ENCODE peak calls at places on chromosomes 4 and X, in eight cellular contexts. One of them, this sample, is unnamed.

GRCh38 chr4:1718095-1718850 is 2.9 kb downstream of the TMEM129 start:
- DNase-seq in GM23338: no peak
- DNase-seq in spleen: peak
- DNase-seq in stomach: peak
- DNase-seq in SK-N-SH: peak
- DNase-seq in endothelial cell: no peak
- DNase-seq in left ventricle myocardium inferior: no peak
- DNase-seq in B cell: peak
- DNase-seq in this sample: no peak

GRCh38 chrX:154420402-154420756 is 8.1 kb upstream of the ATP6AP1 start:
- DNase-seq in left ventricle myocardium inferior: no peak
- DNase-seq in B cell: no peak
- DNase-seq in endothelial cell: no peak
- DNase-seq in SK-N-SH: no peak
- DNase-seq in GM23338: no peak
- DNase-seq in stomach: no peak
- DNase-seq in spleen: no peak
- DNase-seq in this sample: no peak

GRCh38 chrX:86133761-86134160 is 14.5 kb upstream of the DACH2 start:
- DNase-seq in spleen: no peak
- DNase-seq in stomach: no peak
- DNase-seq in left ventricle myocardium inferior: no peak
- DNase-seq in B cell: no peak
- DNase-seq in SK-N-SH: peak
- DNase-seq in GM23338: peak
- DNase-seq in endothelial cell: no peak
- DNase-seq in this sample: no peak

GRCh38 chr4:677431-678293 is 3.3 kb downstream of the MYL5 start:
- DNase-seq in left ventricle myocardium inferior: no peak
- DNase-seq in B cell: no peak
- DNase-seq in endothelial cell: peak
- DNase-seq in spleen: peak
- DNase-seq in stomach: peak
- DNase-seq in GM23338: no peak
- DNase-seq in SK-N-SH: no peak
- DNase-seq in this sample: no peak

GRCh38 chr4:170106899-170107298 is 17.1 kb upstream of the AADAT start:
- DNase-seq in GM23338: no peak
- DNase-seq in spleen: no peak
- DNase-seq in left ventricle myocardium inferior: no peak
- DNase-seq in SK-N-SH: no peak
- DNase-seq in stomach: no peak
- DNase-seq in B cell: no peak
- DNase-seq in endothelial cell: no peak
- DNase-seq in this sample: no peak

GRCh38 chr4:145341381-145341780 is 140.3 kb upstream of the SMAD1 start:
- DNase-seq in B cell: no peak
- DNase-seq in spleen: no peak
- DNase-seq in SK-N-SH: no peak
- DNase-seq in endothelial cell: no peak
- DNase-seq in stomach: no peak
- DNase-seq in left ventricle myocardium inferior: no peak
- DNase-seq in GM23338: no peak
- DNase-seq in this sample: no peak

GRCh38 chrX:57528670-57529255 is 63.0 kb upstream of the ZXDB start:
- DNase-seq in endothelial cell: peak
- DNase-seq in left ventricle myocardium inferior: no peak
- DNase-seq in SK-N-SH: no peak
- DNase-seq in GM23338: peak
- DNase-seq in spleen: no peak
- DNase-seq in stomach: no peak
- DNase-seq in B cell: no peak
- DNase-seq in this sample: no peak

GRCh38 chr4:94976371-94977011 is 218.7 kb downstream of the BMPR1B start:
- DNase-seq in spleen: no peak
- DNase-seq in stomach: no peak
- DNase-seq in SK-N-SH: no peak
- DNase-seq in GM23338: no peak
- DNase-seq in left ventricle myocardium inferior: no peak
- DNase-seq in endothelial cell: no peak
- DNase-seq in B cell: no peak
- DNase-seq in this sample: no peak

GRCh38 chr4:180799798-180800197 is 1443.4 kb upstream of the TENM3 start:
- DNase-seq in spleen: no peak
- DNase-seq in SK-N-SH: no peak
- DNase-seq in stomach: no peak
- DNase-seq in GM23338: no peak
- DNase-seq in endothelial cell: no peak
- DNase-seq in B cell: no peak
- DNase-seq in left ventricle myocardium inferior: no peak
- DNase-seq in this sample: no peak

GRCh38 chrX:110219920-110220319 is 98.0 kb downstream of the AMMECR1 start:
- DNase-seq in SK-N-SH: no peak
- DNase-seq in GM23338: no peak
- DNase-seq in left ventricle myocardium inferior: no peak
- DNase-seq in B cell: no peak
- DNase-seq in stomach: no peak
- DNase-seq in endothelial cell: no peak
- DNase-seq in spleen: no peak
- DNase-seq in this sample: peak

GRCh38 chrX:137032841-137033773 is 688 bp downstream of the GPR101 start:
- DNase-seq in stomach: no peak
- DNase-seq in B cell: no peak
- DNase-seq in left ventricle myocardium inferior: no peak
- DNase-seq in spleen: no peak
- DNase-seq in GM23338: peak
- DNase-seq in SK-N-SH: no peak
- DNase-seq in endothelial cell: no peak
- DNase-seq in this sample: no peak

GRCh38 chr4:158870282-158871049 is 101.6 kb downstream of the FNIP2 start:
- DNase-seq in endothelial cell: no peak
- DNase-seq in left ventricle myocardium inferior: no peak
- DNase-seq in B cell: no peak
- DNase-seq in stomach: no peak
- DNase-seq in spleen: no peak
- DNase-seq in SK-N-SH: peak
- DNase-seq in GM23338: peak
- DNase-seq in this sample: no peak

GRCh38 chr4:7759221-7759620 is 180.4 kb downstream of the AFAP1 start:
- DNase-seq in B cell: no peak
- DNase-seq in left ventricle myocardium inferior: no peak
- DNase-seq in SK-N-SH: no peak
- DNase-seq in endothelial cell: no peak
- DNase-seq in GM23338: no peak
- DNase-seq in stomach: no peak
- DNase-seq in spleen: peak
- DNase-seq in this sample: no peak

GRCh38 chr4:18166925-18167324 is 145.4 kb upstream of the LCORL start:
- DNase-seq in endothelial cell: no peak
- DNase-seq in SK-N-SH: no peak
- DNase-seq in left ventricle myocardium inferior: no peak
- DNase-seq in stomach: no peak
- DNase-seq in B cell: no peak
- DNase-seq in spleen: no peak
- DNase-seq in GM23338: no peak
- DNase-seq in this sample: no peak

GRCh38 chrX:50700921-50701320 is 113.1 kb downstream of the SHROOM4 start:
- DNase-seq in B cell: no peak
- DNase-seq in stomach: no peak
- DNase-seq in endothelial cell: no peak
- DNase-seq in spleen: no peak
- DNase-seq in left ventricle myocardium inferior: no peak
- DNase-seq in GM23338: peak
- DNase-seq in SK-N-SH: no peak
- DNase-seq in this sample: no peak

GRCh38 chr4:142443469-142443868 is 402.6 kb downstream of the INPP4B start:
- DNase-seq in stomach: no peak
- DNase-seq in B cell: no peak
- DNase-seq in SK-N-SH: no peak
- DNase-seq in left ventricle myocardium inferior: no peak
- DNase-seq in GM23338: peak
- DNase-seq in endothelial cell: no peak
- DNase-seq in spleen: no peak
- DNase-seq in this sample: no peak
- TF ChIP-seq CTCF in stomach: no peak
- TF ChIP-seq CTCF in B cell: no peak
- TF ChIP-seq CTCF in SK-N-SH: no peak
- TF ChIP-seq CTCF in left ventricle myocardium inferior: no peak
- TF ChIP-seq CTCF in GM23338: peak
- TF ChIP-seq CTCF in endothelial cell: no peak
- TF ChIP-seq CTCF in spleen: no peak
- TF ChIP-seq CTCF in this sample: no peak

GRCh38 chrX:114582264-114582632 is 1.6 kb upstream of the HTR2C start:
- DNase-seq in left ventricle myocardium inferior: no peak
- DNase-seq in spleen: no peak
- DNase-seq in endothelial cell: no peak
- DNase-seq in GM23338: no peak
- DNase-seq in B cell: no peak
- DNase-seq in SK-N-SH: no peak
- DNase-seq in stomach: no peak
- DNase-seq in this sample: no peak

GRCh38 chrX:114584983-114585842 is 1.3 kb downstream of the HTR2C start:
- DNase-seq in spleen: no peak
- DNase-seq in stomach: no peak
- DNase-seq in SK-N-SH: no peak
- DNase-seq in left ventricle myocardium inferior: no peak
- DNase-seq in endothelial cell: no peak
- DNase-seq in B cell: no peak
- DNase-seq in GM23338: peak
- DNase-seq in this sample: no peak

GRCh38 chrX:114583646-114584433 is at the start of gene HTR2C:
- DNase-seq in endothelial cell: no peak
- DNase-seq in B cell: no peak
- DNase-seq in SK-N-SH: peak
- DNase-seq in stomach: no peak
- DNase-seq in GM23338: peak
- DNase-seq in spleen: no peak
- DNase-seq in left ventricle myocardium inferior: no peak
- DNase-seq in this sample: no peak

GRCh38 chrX:114582698-114583395 is 1.0 kb upstream of the HTR2C start:
- DNase-seq in spleen: no peak
- DNase-seq in endothelial cell: no peak
- DNase-seq in left ventricle myocardium inferior: no peak
- DNase-seq in B cell: no peak
- DNase-seq in stomach: no peak
- DNase-seq in SK-N-SH: no peak
- DNase-seq in GM23338: peak
- DNase-seq in this sample: no peak

DNA sequence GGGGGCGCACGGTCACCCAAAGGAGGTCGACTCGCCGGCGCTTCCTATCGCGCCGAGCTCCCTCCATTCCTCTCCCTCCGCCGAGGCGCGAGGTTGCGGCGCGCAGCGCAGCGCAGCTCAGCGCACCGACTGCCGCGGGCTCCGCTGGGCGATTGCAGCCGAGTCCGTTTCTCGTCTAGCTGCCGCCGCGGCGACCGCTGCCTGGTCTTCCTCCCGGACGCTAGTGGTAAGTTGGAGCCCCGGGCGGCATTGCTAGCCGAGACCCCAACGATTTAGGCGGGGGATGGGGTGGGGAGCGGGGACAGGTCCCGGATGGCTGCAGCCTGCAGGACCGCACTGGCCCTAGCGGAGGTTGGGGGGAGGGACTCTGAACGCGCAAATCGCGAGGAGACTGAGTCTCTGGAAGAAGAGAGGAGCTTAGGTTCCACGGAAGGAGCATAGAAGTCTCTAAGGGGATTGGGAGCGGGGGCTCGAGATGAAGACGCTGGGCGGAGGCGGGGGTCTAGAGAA is 603 bp downstream of the HTR2C start:
- DNase-seq in SK-N-SH: peak
- DNase-seq in spleen: peak
- DNase-seq in endothelial cell: peak
- DNase-seq in stomach: no peak
- DNase-seq in left ventricle myocardium inferior: no peak
- DNase-seq in B cell: no peak
- DNase-seq in GM23338: peak
- DNase-seq in this sample: no peak
- TF ChIP-seq CTCF in SK-N-SH: no peak
- TF ChIP-seq CTCF in spleen: no peak
- TF ChIP-seq CTCF in endothelial cell: no peak
- TF ChIP-seq CTCF in stomach: no peak
- TF ChIP-seq CTCF in left ventricle myocardium inferior: no peak
- TF ChIP-seq CTCF in B cell: no peak
- TF ChIP-seq CTCF in GM23338: no peak
- TF ChIP-seq CTCF in this sample: no peak

DNA sequence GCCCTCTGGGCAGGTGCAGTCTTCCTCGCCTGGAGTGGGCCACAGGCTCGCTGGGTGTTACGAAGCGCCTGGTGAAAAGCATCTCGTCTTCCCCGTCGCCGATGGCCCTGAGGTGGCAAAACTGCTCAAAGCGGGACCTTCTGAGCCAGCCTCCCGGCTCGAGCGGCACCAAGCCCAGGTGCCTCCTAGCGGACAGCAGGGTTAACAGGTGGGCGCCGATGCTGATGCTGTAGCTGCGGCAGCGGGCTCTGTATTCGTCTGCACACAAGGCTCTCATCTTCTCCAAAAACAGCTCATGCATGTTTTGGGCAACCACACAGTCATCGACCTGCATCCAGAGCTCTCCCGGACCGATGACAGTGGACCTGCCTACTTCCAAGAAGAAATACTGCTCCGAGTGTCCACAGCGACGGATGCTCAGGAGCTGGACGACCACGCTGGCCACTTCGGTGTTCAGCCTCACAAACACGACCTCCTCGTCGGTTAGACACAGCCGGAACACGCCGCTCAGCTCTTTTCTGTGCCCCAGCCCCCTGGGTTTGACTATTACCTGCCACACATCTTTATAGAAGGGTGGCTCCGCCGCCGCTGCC is 1.2 kb downstream of the IRS4 start:
- DNase-seq in B cell: peak
- DNase-seq in endothelial cell: no peak
- DNase-seq in GM23338: peak
- DNase-seq in spleen: no peak
- DNase-seq in SK-N-SH: peak
- DNase-seq in stomach: no peak
- DNase-seq in left ventricle myocardium inferior: no peak
- DNase-seq in this sample: no peak
- TF ChIP-seq CTCF in B cell: no peak
- TF ChIP-seq CTCF in endothelial cell: no peak
- TF ChIP-seq CTCF in GM23338: peak
- TF ChIP-seq CTCF in spleen: no peak
- TF ChIP-seq CTCF in SK-N-SH: peak
- TF ChIP-seq CTCF in stomach: no peak
- TF ChIP-seq CTCF in left ventricle myocardium inferior: no peak
- TF ChIP-seq CTCF in this sample: no peak

DNA sequence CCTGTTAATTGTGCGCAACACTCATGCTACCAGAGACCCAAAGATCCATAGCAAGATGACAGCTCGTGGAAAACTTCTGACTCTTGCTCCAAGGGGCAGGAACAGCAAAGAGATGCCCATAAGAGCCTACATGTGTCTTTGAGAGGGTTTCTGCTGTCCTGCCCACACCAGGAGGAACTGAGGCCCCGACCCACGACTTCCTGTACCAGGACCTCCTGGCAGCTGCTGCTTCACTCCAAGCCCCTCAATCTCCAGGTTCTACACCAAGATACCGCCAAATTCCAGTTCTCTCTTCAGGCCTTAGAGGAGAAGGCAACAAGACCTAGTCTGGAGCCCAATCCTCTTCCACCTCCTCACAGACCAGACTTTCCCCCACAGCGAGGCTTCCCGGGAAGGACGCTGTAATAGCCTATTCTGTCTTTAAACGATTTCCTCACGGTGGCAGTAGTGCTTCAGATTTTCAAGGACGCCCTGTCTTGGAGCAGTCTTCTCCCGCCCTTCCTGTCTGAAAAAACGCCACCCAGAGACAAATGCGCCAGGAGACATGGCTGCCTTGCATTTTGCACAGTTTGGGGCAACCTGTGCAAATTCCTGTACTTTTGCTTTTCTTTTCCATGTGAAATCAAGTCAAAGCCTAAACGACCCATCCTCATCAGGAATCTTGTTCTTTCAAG is 230.2 kb upstream of the STK26 start:
- DNase-seq in B cell: peak
- DNase-seq in stomach: peak
- DNase-seq in left ventricle myocardium inferior: no peak
- DNase-seq in GM23338: no peak
- DNase-seq in spleen: peak
- DNase-seq in endothelial cell: peak
- DNase-seq in SK-N-SH: peak
- DNase-seq in this sample: peak
- TF ChIP-seq CTCF in B cell: no peak
- TF ChIP-seq CTCF in stomach: no peak
- TF ChIP-seq CTCF in left ventricle myocardium inferior: peak
- TF ChIP-seq CTCF in GM23338: no peak
- TF ChIP-seq CTCF in spleen: peak
- TF ChIP-seq CTCF in endothelial cell: no peak
- TF ChIP-seq CTCF in SK-N-SH: peak
- TF ChIP-seq CTCF in this sample: peak

This sample was measured in HFFc6.